ENCODE peak calls at places on chromosomes 6 and 20, in four cellular contexts. Y is fibroblast of villous mesenchyme, K is IMR-90, Q is AG04450. L is an unnamed sample.

GRCh38 chr6:94036024-94036423 is 616.7 kb upstream of the EPHA7 start:
- DNase-seq in Y (no peak), K (no peak), Q (no peak), L (no peak)

GRCh38 chr6:14984454-14984853 is 261.4 kb upstream of the JARID2 start:
- DNase-seq in Y (peak; percentile 88), K (peak; percentile 31), Q (no peak), L (no peak)

GRCh38 chr20:46970937-46971630 is 76.4 kb downstream of the EYA2 start:
- DNase-seq in Y (peak; percentile 88), K (peak; percentile 97), Q (peak; percentile 83), L (no peak)

GRCh38 chr20:2840967-2841531 is 504 bp downstream of the VPS16 start:
- DNase-seq in Y (peak; percentile 87), K (peak; percentile 72), Q (peak; percentile 27), L (no peak)

GRCh38 chr6:43297644-43298564 is at the start of gene SLC22A7:
- DNase-seq in Y (no peak), K (no peak), Q (no peak), L (no peak)

GRCh38 chr6:84467296-84467695 is 239.9 kb upstream of the CEP162 start:
- DNase-seq in Y (no peak), K (no peak), Q (no peak), L (no peak)

GRCh38 chr20:39049684-39050554 is 87.8 kb downstream of the DHX35 start:
- DNase-seq in Y (peak; percentile 64), K (peak; percentile 51), Q (peak; percentile 20), L (no peak)

GRCh38 chr6:154651656-154652055 is 81.6 kb upstream of the SCAF8 start:
- DNase-seq in Y (no peak), K (no peak), Q (no peak), L (no peak)

GRCh38 chr6:36545767-36546663 is 1.3 kb downstream of the STK38 start:
- DNase-seq in Y (peak; percentile 41), K (peak; percentile 31), Q (no peak), L (no peak)

GRCh38 chr6:117481278-117481925 is 1.1 kb upstream of the DCBLD1 start:
- DNase-seq in Y (no peak), K (no peak), Q (no peak), L (no peak)

GRCh38 chr6:43436577-43437282 is 9.4 kb downstream of the ABCC10 start:
- DNase-seq in Y (peak; percentile 80), K (peak; percentile 65), Q (peak; percentile 10), L (peak; percentile 44)

GRCh38 chr6:15504040-15504491 is 158.8 kb downstream of the DTNBP1 start:
- DNase-seq in Y (peak; percentile 33), K (no peak), Q (no peak), L (no peak)

GRCh38 chr6:163298079-163298807 is 116.3 kb upstream of the QKI start:
- DNase-seq in Y (no peak), K (no peak), Q (no peak), L (no peak)

GRCh38 chr6:78810146-78810545 is 57.2 kb upstream of the IRAK1BP1 start:
- DNase-seq in Y (peak; percentile 53), K (peak; percentile 50), Q (peak; percentile 4), L (peak; percentile 3)

GRCh38 chr6:6515691-6516607 is 72.6 kb upstream of the LY86 start:
- DNase-seq in Y (no peak), K (no peak), Q (no peak), L (no peak)

GRCh38 chr6:49328051-49328450 is 135.0 kb downstream of the MMUT start:
- DNase-seq in Y (peak; percentile 7), K (no peak), Q (no peak), L (no peak)

GRCh38 chr6:45667265-45667664 is 289.5 kb upstream of the SUPT3H start:
- DNase-seq in Y (no peak), K (no peak), Q (no peak), L (no peak)

GRCh38 chr6:142926494-142927273 is 18.3 kb downstream of the HIVEP2 start:
- DNase-seq in Y (peak; percentile 95), K (peak; percentile 90), Q (no peak), L (no peak)

GRCh38 chr20:11366660-11367059 is 551.0 kb upstream of the BTBD3 start:
- DNase-seq in Y (no peak), K (peak; percentile 96), Q (peak; percentile 75), L (no peak)

GRCh38 chr6:41459738-41460137 is 86.4 kb upstream of the FOXP4 start:
- DNase-seq in Y (no peak), K (no peak), Q (no peak), L (no peak)

GRCh38 chr6:33075208-33075567 is 602 bp upstream of the HLA-DPB1 start:
- DNase-seq in Y (no peak), K (no peak), Q (no peak), L (no peak)
- H3K4me3 ChIP-seq in Y (no peak overlapping the region), K (no peak overlapping the region), Q (no peak overlapping the region), L (no peak overlapping the region)

GRCh38 chr6:128259735-128260685 is 260.4 kb downstream of the PTPRK start:
- DNase-seq in Y (peak; percentile 30), K (no peak), Q (no peak), L (no peak)
- H3K4me3 ChIP-seq in Y (peak overlapping the region; percentile 22), K (no peak overlapping the region), Q (no peak overlapping the region), L (no peak overlapping the region)

GRCh38 chr6:53178837-53179432 is 30.3 kb upstream of the GCM1 start:
- DNase-seq in Y (no peak), K (no peak), Q (no peak), L (no peak)
- H3K4me3 ChIP-seq in Y (no peak overlapping the region), K (no peak overlapping the region), Q (no peak overlapping the region), L (no peak overlapping the region)

GRCh38 chr6:32943864-32944263 is 3.0 kb upstream of the HLA-DMB start:
- DNase-seq in Y (no peak), K (no peak), Q (no peak), L (no peak)
- H3K4me3 ChIP-seq in Y (no peak overlapping the region), K (no peak overlapping the region), Q (no peak overlapping the region), L (no peak overlapping the region)

DNA sequence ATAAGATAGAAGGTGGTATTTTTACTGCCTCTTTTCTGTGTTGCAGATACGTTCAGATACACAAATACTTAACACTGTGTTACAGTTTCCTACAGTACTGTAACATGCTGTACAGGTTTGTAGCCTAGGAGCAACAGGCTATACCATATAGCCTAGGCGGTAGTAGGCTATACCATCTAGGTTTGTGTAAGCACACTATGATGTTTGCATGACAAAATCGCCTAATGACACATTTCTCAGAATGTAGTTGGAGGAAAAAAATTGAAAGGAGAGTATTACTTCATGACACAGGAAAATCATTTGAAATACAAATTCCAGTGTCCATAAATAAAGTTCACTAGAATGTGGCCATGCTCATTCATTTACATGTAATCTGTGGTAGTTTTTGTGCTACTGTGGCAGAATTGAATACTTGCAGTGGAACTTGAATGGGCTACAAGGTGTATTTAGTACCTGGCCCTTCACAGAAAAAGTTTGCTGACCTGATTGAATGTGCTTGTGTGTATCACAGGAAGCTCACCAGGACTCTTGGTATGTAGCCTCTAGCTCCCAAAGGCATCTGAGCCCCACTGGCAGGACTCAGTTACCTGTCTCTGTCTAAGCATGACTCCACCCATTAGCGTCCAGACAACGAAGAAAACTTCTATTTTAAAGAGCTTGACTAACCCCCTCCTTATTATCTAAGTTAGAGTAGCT is 18.8 kb downstream of the TOP1 start:
- DNase-seq in Y (no peak), K (no peak), Q (no peak), L (no peak)
- H3K4me3 ChIP-seq in Y (peak overlapping the region; percentile 48), K (no peak overlapping the region), Q (peak overlapping the region; percentile 5), L (no peak overlapping the region)

GRCh38 chr6:106631356-106631755 is 2.0 kb downstream of the QRSL1 start:
- DNase-seq in Y (no peak), K (peak; percentile 13), Q (no peak), L (no peak)
- H3K4me3 ChIP-seq in Y (no peak overlapping the region), K (no peak overlapping the region), Q (no peak overlapping the region), L (no peak overlapping the region)

DNA sequence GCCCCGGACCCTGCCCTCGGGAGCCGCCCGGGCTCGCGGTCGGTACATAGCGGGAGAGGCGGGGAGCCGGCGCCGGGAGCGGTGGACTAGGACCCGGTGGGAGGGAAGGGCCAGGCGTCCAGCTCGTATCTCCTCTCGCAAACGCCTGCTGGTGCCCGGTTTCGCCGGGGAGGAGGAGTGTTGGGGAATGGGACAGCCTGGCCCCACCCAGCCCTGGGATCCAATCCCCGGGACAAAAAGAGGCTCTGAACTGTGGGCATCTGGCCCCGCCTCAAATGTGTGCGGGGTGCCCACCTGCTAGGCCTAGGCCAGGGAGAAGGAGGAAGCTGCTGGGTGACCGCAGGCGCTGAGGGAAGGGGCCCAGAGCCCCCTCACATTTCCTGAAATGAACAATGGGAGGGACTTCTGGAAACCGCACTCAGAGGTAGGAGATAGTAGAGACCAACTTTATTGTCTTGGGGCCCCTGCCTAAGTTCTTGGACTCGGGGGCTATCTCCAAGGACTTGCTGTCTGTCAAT is at the start of gene KCNK17:
- DNase-seq in Y (no peak), K (no peak), Q (no peak), L (no peak)
- H3K4me3 ChIP-seq in Y (no peak within 1 kb of the TSS), K (no peak within 1 kb of the TSS), Q (no peak within 1 kb of the TSS), L (no peak within 1 kb of the TSS)

DNA sequence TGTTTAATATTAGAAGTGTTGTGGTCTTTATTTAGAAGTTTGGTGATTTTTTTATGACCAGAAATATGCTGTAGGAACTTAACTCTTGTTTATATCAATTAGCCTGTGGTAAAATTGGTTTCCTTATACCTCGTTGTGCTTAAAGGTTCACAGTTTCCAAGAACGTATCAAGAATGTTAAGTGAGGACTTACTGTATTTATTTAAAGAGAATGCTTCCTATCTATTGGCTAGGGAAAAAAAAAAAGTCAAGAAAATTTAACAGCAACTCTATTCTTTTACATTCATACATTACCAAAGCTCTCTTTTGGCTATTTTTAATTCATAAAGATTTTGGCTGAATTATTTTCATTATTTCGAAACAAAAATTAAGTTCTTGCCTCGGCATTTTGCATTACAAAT is 1.6 kb downstream of the KIAA0319 start:
- DNase-seq in Y (no peak), K (no peak), Q (no peak), L (no peak)
- H3K4me3 ChIP-seq in Y (no peak overlapping the region), K (no peak overlapping the region), Q (no peak overlapping the region), L (no peak overlapping the region)